ENCODE peak calls at places on chromosomes 5 and 9, in seven cellular contexts. Y, C, F, B, M, J and R are unnamed samples. For H3K4me1, the result is how much of the 10 kb centered on the place peaks cover.

GRCh38 chr9:126783958-126784357 is 20.9 kb upstream of the ZBTB43 start:
- DNase-seq in F (no peak), Y (no peak), M (no peak), B (no peak), J (no peak), C (no peak), R (no peak)

GRCh38 chr9:105693435-105694275 is 686 bp upstream of the TMEM38B start:
- DNase-seq in M (no peak), F (no peak), Y (no peak), J (peak), C (peak), B (peak), R (no peak)

GRCh38 chr9:3498691-3499090 is 27.1 kb downstream of the RFX3 start:
- DNase-seq in B (no peak), F (no peak), C (peak), Y (no peak), M (no peak), J (no peak), R (no peak)

GRCh38 chr9:72753261-72753893 is 199.5 kb downstream of the ALDH1A1 start:
- DNase-seq in C (peak), Y (no peak), M (no peak), F (no peak), B (peak), J (peak), R (no peak)

GRCh38 chr5:58544195-58544594 is 38.7 kb upstream of the RAB3C start:
- DNase-seq in M (no peak), J (no peak), F (no peak), C (no peak), B (no peak), Y (no peak), R (no peak)

GRCh38 chr9:27528886-27529315 is 713 bp downstream of the MOB3B start:
- DNase-seq in M (no peak), J (no peak), C (no peak), B (peak), Y (peak), F (peak), R (peak)

GRCh38 chr5:166883016-166883415 is 1408.4 kb upstream of the WWC1 start:
- DNase-seq in M (no peak), F (no peak), Y (no peak), B (no peak), J (peak), C (no peak), R (no peak)

GRCh38 chr5:54295658-54296276 is 14.6 kb downstream of the ARL15 start:
- DNase-seq in B (peak), M (no peak), Y (no peak), C (no peak), F (no peak), J (no peak), R (no peak)

GRCh38 chr5:139760066-139761056 is 35.2 kb upstream of the PSD2 start:
- DNase-seq in J (peak), M (no peak), F (no peak), Y (no peak), C (peak), B (no peak), R (no peak)

GRCh38 chr5:103849934-103850333 is 287.3 kb upstream of the NUDT12 start:
- DNase-seq in C (peak), B (no peak), J (peak), F (no peak), Y (no peak), M (no peak), R (no peak)

GRCh38 chr5:121108725-121109124 is 644.6 kb downstream of the PRR16 start:
- DNase-seq in F (no peak), Y (no peak), B (no peak), C (no peak), M (no peak), J (peak), R (no peak)

GRCh38 chr9:33081128-33081851 is 4.8 kb upstream of the SMU1 start:
- DNase-seq in Y (peak), B (peak), M (no peak), F (peak), J (peak), C (peak), R (peak)

GRCh38 chr5:74464512-74465209 is 175.9 kb downstream of the ENC1 start:
- DNase-seq in F (no peak), B (no peak), Y (no peak), C (peak), J (no peak), M (no peak), R (no peak)

GRCh38 chr5:78387468-78388153 is 27.2 kb downstream of the SCAMP1 start:
- DNase-seq in B (no peak), F (no peak), J (no peak), Y (no peak), C (no peak), M (no peak), R (no peak)

GRCh38 chr5:9895305-9895650 is 265.1 kb upstream of the TAS2R1 start:
- DNase-seq in M (no peak), J (no peak), B (no peak), F (no peak), Y (no peak), C (no peak), R (no peak)

GRCh38 chr9:107688728-107689127 is 199.2 kb upstream of the KLF4 start:
- DNase-seq in C (no peak), J (no peak), Y (no peak), M (no peak), F (no peak), B (no peak), R (no peak)

GRCh38 chr5:168747987-168748777 is 169.0 kb upstream of the PANK3 start:
- DNase-seq in Y (no peak), J (peak), B (peak), F (no peak), M (no peak), C (no peak), R (peak)

GRCh38 chr9:113488490-113488889 is 25.0 kb downstream of the RGS3 start:
- DNase-seq in Y (no peak), M (no peak), F (no peak), J (no peak), C (peak), B (no peak), R (no peak)

GRCh38 chr9:114116061-114116747 is 17.1 kb upstream of the KIF12 start:
- DNase-seq in J (no peak), M (no peak), B (no peak), C (no peak), F (no peak), Y (no peak), R (peak)

GRCh38 chr5:43352916-43353315 is 39.7 kb upstream of the HMGCS1 start:
- DNase-seq in F (no peak), B (no peak), Y (no peak), C (no peak), M (no peak), J (no peak), R (no peak)

GRCh38 chr5:179151521-179152118 is 91.4 kb downstream of the ZNF354C start:
- DNase-seq in C (no peak), M (no peak), Y (no peak), J (no peak), B (no peak), F (no peak), R (no peak)

GRCh38 chr5:55418994-55419991 is 111.5 kb downstream of the MTREX start:
- DNase-seq in J (no peak), F (no peak), C (peak), M (no peak), Y (no peak), B (no peak), R (no peak)

GRCh38 chr5:103428411-103428871 is 134.1 kb downstream of the NUDT12 start:
- DNase-seq in F (peak), M (no peak), J (peak), Y (no peak), B (no peak), C (peak), R (no peak)

GRCh38 chr9:35911690-35912089 is 2.4 kb downstream of the SPAAR start:
- DNase-seq in C (no peak), F (no peak), M (no peak), B (no peak), Y (no peak), J (no peak), R (no peak)

GRCh38 chr5:102296229-102296817 is at the start of gene SLCO4C1:
- DNase-seq in J (no peak), B (peak), F (peak), Y (peak), C (no peak), M (peak), R (peak)

GRCh38 chr5:93582677-93583524 is at the start of gene NR2F1:
- DNase-seq in J (peak), C (peak), B (peak), F (no peak), Y (peak), M (no peak), R (no peak)

GRCh38 chr9:12702160-12702758 is 9.1 kb downstream of the TYRP1 start:
- DNase-seq in F (peak), Y (peak), J (peak), C (peak), M (no peak), B (peak), R (no peak)

GRCh38 chr9:93642961-93643360 is 66.6 kb downstream of the PHF2 start:
- DNase-seq in J (peak), M (no peak), B (no peak), Y (no peak), F (no peak), C (peak), R (no peak)

GRCh38 chr9:135440620-135441019 is 39.0 kb upstream of the PPP1R26 start:
- DNase-seq in B (no peak), J (no peak), C (no peak), F (no peak), M (no peak), Y (no peak), R (no peak)

GRCh38 chr5:172700686-172701324 is 59.7 kb downstream of the NEURL1B start:
- DNase-seq in J (peak), Y (no peak), M (no peak), B (no peak), C (no peak), F (no peak), R (peak)

GRCh38 chr9:117245225-117245624 is 169.6 kb downstream of the ASTN2 start:
- DNase-seq in J (no peak), B (no peak), F (no peak), M (no peak), C (no peak), Y (no peak), R (no peak)

GRCh38 chr5:141680178-141680577 is 1.9 kb downstream of the ARAP3 start:
- DNase-seq in F (no peak), M (no peak), B (no peak), C (no peak), Y (no peak), J (no peak), R (peak)

GRCh38 chr9:109001275-109001676 is 12.0 kb downstream of the CTNNAL1 start:
- DNase-seq in C (peak), M (no peak), J (peak), B (no peak), F (no peak), Y (no peak), R (no peak)

GRCh38 chr9:134388976-134389375 is 62.7 kb downstream of the RXRA start:
- DNase-seq in M (no peak), B (no peak), Y (no peak), F (no peak), J (no peak), C (no peak), R (no peak)
- H3K4me1 ChIP-seq in M (under half), B (half or more), Y (under half), F (under half), J (under half), C (under half), R (half or more)

GRCh38 chr9:131701434-131701781 is 38.5 kb downstream of the RAPGEF1 start:
- DNase-seq in Y (no peak), M (no peak), J (no peak), B (no peak), F (no peak), C (no peak), R (no peak)

GRCh38 chr9:131702911-131703310 is 37.0 kb downstream of the RAPGEF1 start:
- DNase-seq in J (peak), C (no peak), F (no peak), M (no peak), Y (no peak), B (no peak), R (no peak)

GRCh38 chr9:131700076-131700475 is 39.8 kb downstream of the RAPGEF1 start:
- DNase-seq in M (no peak), J (no peak), B (no peak), F (no peak), C (no peak), Y (no peak), R (no peak)

GRCh38 chr9:131701789-131702337 is 38.0 kb downstream of the RAPGEF1 start:
- DNase-seq in C (peak), Y (no peak), M (no peak), F (no peak), B (no peak), J (no peak), R (no peak)

DNA sequence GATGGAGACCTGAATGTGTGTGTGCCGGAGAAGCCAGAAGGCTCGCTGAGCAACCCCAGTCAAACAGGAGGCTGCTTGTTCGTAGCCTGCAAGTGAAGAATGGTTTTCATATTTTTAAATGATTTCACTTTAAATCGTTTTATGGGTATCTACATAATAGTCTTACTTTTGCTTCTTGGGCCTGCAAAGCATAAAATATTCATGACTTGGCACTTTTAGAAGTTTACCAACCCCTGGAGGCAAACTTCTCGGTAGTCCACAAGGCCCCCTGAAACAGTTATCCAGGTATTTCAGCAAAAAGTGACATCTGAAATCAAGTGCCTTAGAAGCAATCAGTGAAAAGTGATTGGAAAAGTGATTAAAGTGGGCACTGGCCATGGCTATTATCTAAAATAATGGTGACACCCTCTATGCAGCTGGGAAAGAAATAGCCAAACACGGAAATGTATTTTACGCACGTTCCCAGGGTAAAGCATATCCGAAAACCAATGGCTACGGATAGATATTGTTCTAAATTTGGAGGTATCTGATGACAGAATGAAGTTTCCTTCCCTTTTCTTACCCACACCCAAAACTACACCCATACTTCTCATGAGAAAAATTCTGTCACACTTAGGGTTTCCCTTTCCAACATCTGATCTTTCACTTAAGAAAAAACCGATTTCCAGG is 39.0 kb downstream of the RAPGEF1 start:
- DNase-seq in M (no peak), B (no peak), Y (no peak), J (no peak), C (no peak), F (no peak), R (no peak)
- H3K4me1 ChIP-seq in M (under half), B (under half), Y (under half), J (under half), C (under half), F (under half), R (half or more)

GRCh38 chr5:134509308-134510040 is 16.0 kb upstream of the JADE2 start:
- DNase-seq in M (no peak), J (peak), C (peak), B (no peak), Y (no peak), F (no peak), R (peak)

GRCh38 chr5:134506054-134507039 is 19.1 kb upstream of the JADE2 start:
- DNase-seq in M (no peak), C (no peak), B (peak), J (peak), Y (no peak), F (peak), R (peak)

GRCh38 chr5:134504629-134505300 is 20.7 kb upstream of the JADE2 start:
- DNase-seq in C (no peak), F (no peak), Y (no peak), M (no peak), B (no peak), J (no peak), R (no peak)

GRCh38 chr5:134508521-134509195 is 16.8 kb upstream of the JADE2 start:
- DNase-seq in C (no peak), F (no peak), B (no peak), M (no peak), Y (no peak), J (no peak), R (peak)

DNA sequence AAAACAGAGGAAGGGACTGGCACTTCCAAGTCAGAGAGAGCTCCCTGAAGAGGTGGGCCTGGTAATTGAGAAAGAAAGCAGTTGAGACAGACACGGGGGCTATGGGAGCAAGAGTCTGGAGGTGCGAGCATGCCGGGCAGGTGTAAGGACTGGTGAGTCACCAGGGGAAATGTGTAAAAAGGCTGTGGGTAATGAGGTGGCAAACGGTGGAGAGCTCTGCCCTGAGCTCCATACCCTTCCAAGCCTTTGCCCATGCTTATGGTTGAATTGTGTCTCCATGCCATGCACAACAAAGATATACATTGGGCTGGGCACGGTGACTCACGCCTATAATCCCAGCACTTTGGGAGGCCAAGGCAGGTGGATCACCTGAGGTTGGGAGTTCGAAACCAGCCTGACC is 18.0 kb upstream of the JADE2 start:
- DNase-seq in C (no peak), J (no peak), F (no peak), B (peak), Y (no peak), M (no peak), R (peak)
- H3K4me1 ChIP-seq in C (under half), J (half or more), F (under half), B (under half), Y (under half), M (under half), R (under half)

GRCh38 chr5:111242606-111243005 is 18.4 kb downstream of the CAMK4 start:
- DNase-seq in C (no peak), J (no peak), F (no peak), M (no peak), Y (no peak), B (no peak), R (no peak)
- H3K4me1 ChIP-seq in C (under half), J (under half), F (under half), M (half or more), Y (under half), B (under half), R (under half)

GRCh38 chr9:99050924-99051323 is 54.0 kb upstream of the TGFBR1 start:
- DNase-seq in M (no peak), F (no peak), C (no peak), J (no peak), B (no peak), Y (no peak), R (no peak)

GRCh38 chr9:99051353-99051752 is 53.6 kb upstream of the TGFBR1 start:
- DNase-seq in J (no peak), F (no peak), Y (no peak), M (no peak), C (no peak), B (no peak), R (no peak)

GRCh38 chr9:99049641-99050040 is 55.3 kb upstream of the TGFBR1 start:
- DNase-seq in C (no peak), B (no peak), F (no peak), Y (no peak), J (no peak), M (no peak), R (no peak)

GRCh38 chr9:99049228-99049627 is 55.7 kb upstream of the TGFBR1 start:
- DNase-seq in M (no peak), Y (no peak), B (no peak), C (no peak), F (no peak), J (no peak), R (no peak)

DNA sequence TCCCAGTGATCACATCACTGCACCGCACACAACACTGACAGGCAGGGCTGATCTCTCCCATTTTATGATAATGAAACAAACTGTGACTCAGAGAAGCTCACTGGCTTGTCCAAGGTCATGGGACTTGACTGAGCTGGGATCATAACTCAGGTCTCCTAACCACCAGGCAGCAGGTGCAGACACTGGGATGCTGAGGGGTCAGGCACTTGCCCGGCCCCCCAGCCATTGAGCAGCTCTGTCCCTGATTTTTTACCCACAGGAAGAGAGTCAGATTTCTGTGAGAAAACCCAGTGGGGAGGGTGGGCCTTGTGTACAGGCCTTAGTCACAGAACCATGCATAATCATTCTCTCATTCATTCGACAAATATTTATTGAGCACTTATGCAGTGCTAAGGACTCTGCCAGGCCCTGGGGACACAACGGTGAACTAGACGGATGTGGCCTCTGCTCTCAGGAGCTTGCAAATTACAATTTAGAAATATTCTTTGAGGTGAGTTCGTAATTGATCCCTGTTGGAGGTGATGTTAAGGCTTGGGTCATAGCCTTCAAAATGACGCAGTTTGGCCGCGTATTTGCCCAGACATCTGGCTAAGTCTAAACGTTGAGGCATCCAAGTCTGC is 54.5 kb upstream of the TGFBR1 start:
- DNase-seq in J (peak), Y (no peak), B (no peak), M (no peak), F (no peak), C (peak), R (no peak)
- H3K4me1 ChIP-seq in J (half or more), Y (under half), B (under half), M (under half), F (under half), C (under half), R (under half)

DNA sequence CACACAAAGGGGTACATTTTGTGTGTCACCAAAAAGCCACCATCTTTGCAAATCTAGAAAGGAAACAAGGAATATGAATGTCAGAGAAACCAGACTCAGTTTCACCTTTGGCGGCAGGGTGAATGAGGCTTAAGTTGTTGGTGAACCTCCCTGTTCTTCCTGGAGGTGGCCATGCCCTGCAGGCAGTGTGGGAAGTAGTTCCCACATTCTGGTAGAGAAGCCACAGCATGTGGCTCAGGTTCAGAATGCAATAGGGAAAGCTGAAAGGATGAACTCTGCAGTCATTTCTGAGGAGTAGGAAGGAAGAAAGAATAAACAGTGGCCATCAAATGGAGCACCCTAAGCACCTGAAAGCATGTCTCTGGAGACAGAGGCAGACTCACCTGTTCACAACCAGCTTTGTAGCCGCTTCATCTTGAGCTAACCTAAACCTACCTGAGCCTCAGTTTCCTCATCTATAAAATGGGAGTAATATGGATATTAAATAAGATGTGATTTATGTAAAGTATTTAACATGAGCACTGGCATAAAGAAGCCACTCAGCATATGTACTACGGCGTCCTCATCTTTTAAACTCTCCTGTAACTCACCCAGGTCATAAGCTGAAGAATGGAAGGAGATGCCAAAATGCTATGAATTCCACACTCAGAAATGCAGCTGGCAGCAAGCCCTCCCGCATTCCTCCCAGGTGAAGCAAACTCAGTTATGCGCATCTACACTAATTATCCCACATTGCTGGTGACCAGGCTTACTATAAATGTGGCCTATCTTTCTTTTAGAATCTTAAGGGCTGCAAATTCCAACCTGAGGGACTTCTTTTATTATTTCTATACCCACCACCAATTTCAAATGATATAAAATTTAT is 86.0 kb downstream of the ZNF608 start:
- DNase-seq in B (no peak), Y (no peak), F (no peak), C (no peak), J (peak), M (no peak), R (no peak)
- H3K4me1 ChIP-seq in B (half or more), Y (under half), F (under half), C (under half), J (under half), M (under half), R (under half)